ENCODE peak calls at places on chromosomes 2 and 18, in four cellular contexts. A is ovary, P is GM23248, D is GM03348. R is an unnamed sample.

GRCh38 chr2:191066281-191067233 is 52.6 kb upstream of the STAT1 start:
- DNase-seq in A (no peak), P (no peak), D (no peak), R (no peak)

GRCh38 chr2:5253263-5253662 is 438.9 kb upstream of the SOX11 start:
- DNase-seq in A (no peak), P (no peak), D (no peak), R (no peak)

GRCh38 chr2:85892216-85892944 is 3.6 kb upstream of the ST3GAL5 start:
- DNase-seq in A (no peak), P (no peak), D (no peak), R (no peak)

GRCh38 chr2:237350597-237350996 is 63.4 kb downstream of the COL6A3 start:
- DNase-seq in A (no peak), P (peak), D (no peak), R (no peak)

GRCh38 chr2:71989671-71990070 is 158.0 kb downstream of the CYP26B1 start:
- DNase-seq in A (no peak), P (no peak), D (no peak), R (no peak)

GRCh38 chr2:2839393-2840096 is 508.5 kb upstream of the MYT1L start:
- DNase-seq in A (no peak), P (no peak), D (no peak), R (no peak)

GRCh38 chr2:122233372-122233771 is 477.9 kb downstream of the TSN start:
- DNase-seq in A (no peak), P (no peak), D (no peak), R (no peak)

GRCh38 chr2:166451451-166451850 is 42.6 kb downstream of the SCN7A start:
- DNase-seq in A (no peak), P (peak), D (no peak), R (no peak)

GRCh38 chr18:42883177-42883576 is 232.3 kb downstream of the RIT2 start:
- DNase-seq in A (no peak), P (no peak), D (no peak), R (no peak)

GRCh38 chr2:110770696-110771425 is 38.5 kb downstream of the ACOXL start:
- DNase-seq in A (no peak), P (peak), D (peak), R (peak)

GRCh38 chr2:101205521-101205998 is 47.1 kb upstream of the CNOT11 start:
- DNase-seq in A (peak), P (peak), D (peak), R (peak)

GRCh38 chr18:23853448-23854210 is 160.9 kb upstream of the TTC39C start:
- DNase-seq in A (no peak), P (no peak), D (no peak), R (no peak)

GRCh38 chr18:3595282-3596273 is 145.6 kb downstream of the TGIF1 start:
- DNase-seq in A (peak), P (peak), D (peak), R (no peak)

GRCh38 chr2:159126653-159127052 is 158.2 kb downstream of the TANC1 start:
- DNase-seq in A (no peak), P (peak), D (peak), R (no peak)

R was measured in left cardiac atrium.